ENCODE peak calls at places on chromosomes 11 and 22, in five cellular contexts. S is stimulated activated CD4-positive, alpha-beta T cell treated with anti-CD3 and anti-CD28 coated beads, Interleukin-4, amount 100 ng/mL, for 24 hours; X is AG08396; U is naive thymus-derived CD8-positive, alpha-beta T cell; G is hippocampal formation. Q is an unnamed sample.

GRCh38 chr11:119085523-119085878 is 820 bp downstream of the HMBS start:
- DNase-seq in S (peak), G (no peak), X (peak), U (no peak), Q (no peak)

GRCh38 chr11:1889941-1890855 is 1.5 kb downstream of the PRR33 start:
- DNase-seq in X (peak), G (no peak), S (no peak), U (peak), Q (no peak)

GRCh38 chr22:27456696-27457503 is 344.7 kb downstream of the MN1 start:
- DNase-seq in G (no peak), S (no peak), X (peak), U (no peak), Q (no peak)

GRCh38 chr22:50702821-50703725 is 30.4 kb downstream of the SHANK3 start:
- DNase-seq in X (no peak), U (no peak), S (no peak), G (no peak), Q (no peak)

GRCh38 chr11:14584595-14584994 is 59.0 kb upstream of the PDE3B start:
- DNase-seq in U (no peak), G (no peak), X (no peak), S (no peak), Q (no peak)

GRCh38 chr22:28792491-28793383 is 7.6 kb downstream of the XBP1 start:
- DNase-seq in U (no peak), S (no peak), G (no peak), X (no peak), Q (no peak)

GRCh38 chr11:58513747-58514367 is 6.0 kb upstream of the OR5B21 start:
- DNase-seq in G (peak), U (peak), X (peak), S (peak), Q (no peak)

GRCh38 chr11:10109836-10110235 is 184.2 kb downstream of the SBF2 start:
- DNase-seq in X (peak), S (no peak), G (no peak), U (no peak), Q (no peak)

GRCh38 chr11:83019888-83020579 is 51.7 kb downstream of the RAB30 start:
- DNase-seq in G (peak), X (no peak), U (no peak), S (no peak), Q (no peak)

GRCh38 chr22:43853328-43853931 is 8.9 kb downstream of the SULT4A1 start:
- DNase-seq in G (no peak), U (no peak), X (no peak), S (no peak), Q (no peak)

GRCh38 chr11:74322667-74323066 is 11.2 kb upstream of the P4HA3 start:
- DNase-seq in U (no peak), S (no peak), G (no peak), X (no peak), Q (no peak)

GRCh38 chr22:37502342-37503182 is 16.4 kb upstream of the MFNG start:
- DNase-seq in U (no peak), S (no peak), G (no peak), X (no peak), Q (no peak)

GRCh38 chr11:112608466-112608865 is 347.8 kb upstream of the PLET1 start:
- DNase-seq in G (no peak), S (no peak), U (no peak), X (no peak), Q (no peak)

GRCh38 chr11:111435046-111435698 is 56.1 kb upstream of the POU2AF1 start:
- DNase-seq in X (no peak), U (no peak), S (no peak), G (no peak), Q (no peak)

GRCh38 chr11:44030276-44030932 is 17.4 kb upstream of the ACCSL start:
- DNase-seq in X (no peak), G (no peak), S (no peak), U (no peak), Q (peak)

GRCh38 chr22:25840883-25841282 is 98.9 kb downstream of the MYO18B start:
- DNase-seq in U (no peak), G (no peak), S (no peak), X (no peak), Q (peak)

GRCh38 chr11:134498326-134499139 is 86.5 kb upstream of the B3GAT1 start:
- DNase-seq in U (no peak), S (no peak), G (peak), X (no peak), Q (no peak)

GRCh38 chr22:43262990-43263644 is 76.2 kb upstream of the TTLL12 start:
- DNase-seq in X (no peak), S (peak), G (no peak), U (peak), Q (no peak)

GRCh38 chr22:48489551-48490512 is 1337.8 kb downstream of the BRD1 start:
- DNase-seq in X (peak), G (no peak), S (no peak), U (no peak), Q (peak)

GRCh38 chr22:39554170-39554569 is 16.4 kb upstream of the CACNA1I start:
- DNase-seq in X (no peak), S (no peak), U (no peak), G (no peak), Q (no peak)

GRCh38 chr11:43575931-43576833 is 104.4 kb upstream of the HSD17B12 start:
- DNase-seq in G (no peak), S (no peak), X (peak), U (no peak), Q (peak)

GRCh38 chr22:45263790-45264269 is 20.9 kb upstream of the UPK3A start:
- DNase-seq in U (no peak), S (no peak), X (peak), G (peak), Q (no peak)

GRCh38 chr22:28541137-28541536 is 138.5 kb downstream of the TTC28 start:
- DNase-seq in X (no peak), G (no peak), S (no peak), U (no peak), Q (no peak)

GRCh38 chr11:27085605-27086004 is 45.0 kb downstream of the BBOX1 start:
- DNase-seq in G (no peak), S (no peak), X (no peak), U (no peak), Q (no peak)

GRCh38 chr11:117204283-117205080 is 5.3 kb downstream of the TAGLN start:
- DNase-seq in G (no peak), U (no peak), S (no peak), X (no peak), Q (no peak)

GRCh38 chr11:131858495-131858894 is 488.1 kb downstream of the NTM start:
- DNase-seq in U (no peak), G (no peak), S (no peak), X (no peak), Q (no peak)

GRCh38 chr11:78446210-78446609 is 28.6 kb upstream of the GAB2 start:
- DNase-seq in U (no peak), S (no peak), X (no peak), G (no peak), Q (no peak)